ENCODE peak calls at places on chromosome 19, in ten cellular contexts. I is suprapubic skin; R is MM.1S; S is CD8-positive, alpha-beta T cell; V is cardiac muscle cell; T is tibial artery; H is fibroblast of lung; J is mucosa of descending colon; C is adrenal gland; P is foreskin keratinocyte. M is an unnamed sample.

GRCh38 chr19:8212212-8212611 is 3.0 kb downstream of the CERS4 start:
- DNase-seq in I (no peak), R (no peak), S (no peak), V (no peak), T (no peak), H (no peak), J (no peak), C (no peak), P (no peak), M (no peak)

GRCh38 chr19:32201211-32201610 is 144.2 kb upstream of the ZNF507 start:
- DNase-seq in I (no peak), R (no peak), S (no peak), V (no peak), T (no peak), H (no peak), J (no peak), C (no peak), P (no peak), M (no peak)

GRCh38 chr19:55467236-55468053 is 2.9 kb upstream of the C19orf85 start:
- DNase-seq in I (no peak), R (peak; percentile 47), S (peak; percentile 83), V (peak; percentile 64), T (peak; percentile 69), H (peak; percentile 61), J (peak; percentile 83), C (peak; percentile 70), P (peak; percentile 19), M (no peak)

GRCh38 chr19:1018393-1018792 is 2.5 kb downstream of the TMEM259 start:
- DNase-seq in I (no peak), R (no peak), S (no peak), V (no peak), T (no peak), H (no peak), J (no peak), C (no peak), P (no peak), M (no peak)

GRCh38 chr19:18743281-18743825 is 47.8 kb downstream of the COMP start:
- DNase-seq in I (no peak), R (no peak), S (no peak), V (peak; percentile 90), T (no peak), H (peak; percentile 79), J (peak; percentile 82), C (peak; percentile 88), P (no peak), M (no peak)

GRCh38 chr19:46355991-46356669 is 9.2 kb downstream of the PPP5C start:
- DNase-seq in I (peak; percentile 57), R (no peak), S (no peak), V (no peak), T (no peak), H (no peak), J (no peak), C (no peak), P (no peak), M (no peak)

GRCh38 chr19:18385675-18386542 is at the start of gene GDF15:
- DNase-seq in I (peak; percentile 87), R (no peak), S (no peak), V (peak; percentile 38), T (peak; percentile 80), H (peak; percentile 95), J (peak; percentile 95), C (peak; percentile 50), P (peak; percentile 28), M (no peak)

GRCh38 chr19:20186163-20186562 is 19.1 kb downstream of the ZNF486 start:
- DNase-seq in I (no peak), R (no peak), S (no peak), V (no peak), T (no peak), H (peak; percentile 2), J (no peak), C (no peak), P (no peak), M (no peak)

GRCh38 chr19:42113641-42114348 is 18.5 kb downstream of the POU2F2 start:
- DNase-seq in I (no peak), R (no peak), S (no peak), V (no peak), T (peak; percentile 49), H (peak; percentile 87), J (no peak), C (no peak), P (peak; percentile 99), M (no peak)

GRCh38 chr19:7926727-7927604 is 1.0 kb upstream of the CTXN1 start:
- DNase-seq in I (no peak), R (no peak), S (no peak), V (no peak), T (no peak), H (no peak), J (peak; percentile 47), C (no peak), P (no peak), M (no peak)

GRCh38 chr19:3392480-3392879 is 26.1 kb downstream of the NFIC start:
- DNase-seq in I (no peak), R (no peak), S (no peak), V (no peak), T (no peak), H (no peak), J (no peak), C (no peak), P (no peak), M (no peak)

DNA sequence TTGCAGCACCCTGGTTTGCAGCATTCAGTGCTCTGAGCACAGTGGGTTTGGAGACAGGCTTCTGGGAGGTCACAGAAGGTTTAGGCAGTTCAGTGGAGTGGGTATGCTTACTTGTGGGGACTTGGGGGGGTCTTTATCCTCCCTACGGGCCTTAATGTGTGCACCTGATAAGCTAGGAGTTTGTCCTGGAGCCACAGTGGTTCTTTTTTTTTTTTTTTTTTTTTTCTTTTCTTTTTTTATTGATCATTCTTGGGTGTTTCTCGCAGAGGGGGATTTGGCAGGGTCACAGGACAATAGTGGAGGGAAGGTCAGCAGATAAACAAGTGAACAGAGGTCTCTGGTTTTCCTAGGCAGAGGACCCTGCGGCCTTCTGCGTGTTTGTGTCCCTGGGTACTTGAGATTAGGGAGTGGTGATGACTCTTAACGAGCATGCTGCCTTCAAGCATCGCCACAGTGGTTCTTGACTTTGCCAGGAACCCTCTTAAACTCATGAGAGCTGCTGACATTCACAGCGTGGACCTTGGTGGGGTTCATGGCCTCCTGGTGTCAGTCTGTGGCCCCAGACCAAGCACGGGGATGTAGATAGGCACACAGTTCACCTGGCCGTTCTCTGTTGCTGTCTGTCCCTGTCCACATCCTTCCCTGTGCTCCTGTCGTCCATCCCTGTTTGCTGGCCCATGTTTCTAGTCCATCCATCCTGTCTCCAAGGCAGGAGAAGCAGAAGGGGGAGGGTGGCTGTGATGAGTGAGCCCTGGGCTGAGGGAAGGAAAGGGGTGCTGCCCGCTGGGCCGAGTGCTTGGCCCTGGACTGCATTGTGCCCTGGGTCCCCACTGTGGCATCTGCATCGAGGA is 2.7 kb downstream of the EGLN2 start:
- DNase-seq in I (no peak), R (no peak), S (no peak), V (peak; percentile 47), T (no peak), H (no peak), J (peak; percentile 32), C (no peak), P (no peak), M (no peak)
- H3K4me1 ChIP-seq in I (peaks cover 78% of the 10 kb centered on the region), R (peaks cover 25% of the 10 kb centered on the region), S (peaks cover 77% of the 10 kb centered on the region), V (peaks cover 42% of the 10 kb centered on the region), T (peaks cover 7% of the 10 kb centered on the region), H (peaks cover 51% of the 10 kb centered on the region), J (peaks cover 63% of the 10 kb centered on the region), C (peaks cover 57% of the 10 kb centered on the region), P (peaks cover 16% of the 10 kb centered on the region), M (peaks cover 68% of the 10 kb centered on the region)

DNA sequence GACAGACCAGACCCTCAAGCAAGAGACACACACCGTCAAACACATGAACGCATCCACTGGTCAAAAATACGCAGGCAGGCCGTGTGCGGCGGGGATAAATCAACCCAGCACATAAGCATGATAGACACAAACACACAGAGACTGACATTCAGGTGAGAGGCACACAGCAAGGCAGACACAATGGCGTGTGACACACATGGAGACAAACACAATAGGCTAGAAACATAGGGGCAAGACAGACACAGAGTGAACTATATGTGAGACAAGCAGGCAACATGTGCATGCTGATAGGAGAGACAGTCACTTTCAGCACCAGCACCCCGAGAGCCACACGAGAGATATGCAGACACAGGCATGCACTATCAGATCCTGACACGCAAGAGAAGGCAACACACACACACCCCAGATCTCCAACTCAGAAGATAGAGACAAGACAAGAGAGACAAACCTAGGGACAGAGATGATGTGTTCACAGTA is 6.9 kb upstream of the JUNB start:
- DNase-seq in I (no peak), R (no peak), S (no peak), V (no peak), T (no peak), H (no peak), J (no peak), C (no peak), P (peak; percentile 60), M (no peak)
- H3K4me1 ChIP-seq in I (peaks cover 84% of the 10 kb centered on the region), R (peaks cover 19% of the 10 kb centered on the region), S (peaks cover 60% of the 10 kb centered on the region), V (peaks cover 38% of the 10 kb centered on the region), T (peaks cover 5% of the 10 kb centered on the region), H (peaks cover 45% of the 10 kb centered on the region), J (peaks cover 62% of the 10 kb centered on the region), C (peaks cover 34% of the 10 kb centered on the region), P (peaks cover 40% of the 10 kb centered on the region), M (peaks cover 62% of the 10 kb centered on the region)

DNA sequence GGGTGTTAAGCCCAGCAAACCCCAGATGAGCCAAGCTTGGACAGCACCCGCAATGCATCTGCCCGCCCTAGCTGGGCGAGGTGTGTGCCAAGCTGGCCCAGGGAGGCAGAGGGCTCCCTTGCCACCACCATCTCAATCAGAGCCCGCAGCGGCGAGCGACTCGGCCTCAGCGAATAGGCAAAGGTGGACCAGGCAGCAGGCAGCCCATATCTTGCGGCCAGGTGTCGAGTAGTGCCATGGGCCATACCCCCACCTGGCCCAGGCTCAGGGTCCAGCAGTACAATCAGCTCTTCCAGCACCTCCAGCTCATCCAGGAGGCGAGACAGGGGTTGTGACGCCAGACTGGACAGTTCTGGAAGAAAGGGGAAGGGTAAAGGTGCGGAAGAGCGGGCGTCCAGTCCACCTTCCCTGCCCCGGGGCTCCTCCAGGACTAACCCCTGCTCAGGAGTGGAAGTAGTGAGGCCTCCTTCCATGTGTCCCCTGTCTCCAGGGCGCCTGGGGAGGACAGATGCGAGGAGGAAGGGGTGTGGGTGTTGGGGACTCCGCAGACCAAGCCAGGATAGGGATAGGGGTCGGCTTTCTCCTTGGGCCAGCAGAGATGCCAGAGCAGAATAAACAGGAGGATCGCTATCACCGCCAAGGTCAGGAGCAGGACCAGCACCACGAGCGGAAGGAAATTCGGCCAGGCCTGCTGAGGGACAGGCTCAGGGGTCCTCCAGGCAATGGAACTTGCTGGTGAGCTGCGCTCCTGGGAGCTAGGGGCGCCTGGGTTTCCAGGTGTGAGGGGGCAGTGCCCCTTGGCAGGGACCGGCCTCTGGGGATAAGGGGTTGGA is 2.8 kb downstream of the IGFLR1 start:
- DNase-seq in I (no peak), R (peak; percentile 5), S (no peak), V (no peak), T (no peak), H (no peak), J (no peak), C (peak; percentile 44), P (no peak), M (no peak)
- H3K4me1 ChIP-seq in I (peaks cover 25% of the 10 kb centered on the region), R (peaks cover 18% of the 10 kb centered on the region), S (peaks cover 49% of the 10 kb centered on the region), V (peaks cover 3% of the 10 kb centered on the region), T (no peaks in the 10 kb centered on the region), H (peaks cover 10% of the 10 kb centered on the region), J (peaks cover 15% of the 10 kb centered on the region), C (peaks cover 16% of the 10 kb centered on the region), P (no peaks in the 10 kb centered on the region), M (peaks cover 33% of the 10 kb centered on the region)

DNA sequence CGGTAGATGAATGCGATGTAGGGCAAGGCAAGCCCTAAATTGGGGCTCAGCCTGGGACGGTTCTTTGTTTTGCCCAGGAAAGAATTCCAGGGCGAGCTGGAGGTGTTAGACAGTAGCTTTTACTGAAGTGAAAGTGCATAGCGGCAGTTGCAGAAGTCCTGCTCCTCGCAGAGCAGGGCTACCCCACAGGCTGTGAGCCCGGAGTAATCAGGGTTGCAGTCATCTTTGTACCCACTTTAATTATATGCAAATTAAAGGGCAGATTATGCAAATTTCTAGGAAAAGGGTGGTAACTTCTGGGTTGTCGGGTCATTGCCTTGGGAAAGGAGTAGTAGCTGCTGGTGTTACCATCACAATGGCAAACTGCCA is 30.5 kb downstream of the VAV1 start:
- DNase-seq in I (no peak), R (peak; percentile 53), S (no peak), V (no peak), T (no peak), H (no peak), J (no peak), C (no peak), P (no peak), M (no peak)
- H3K4me1 ChIP-seq in I (peaks cover 11% of the 10 kb centered on the region), R (peaks cover 34% of the 10 kb centered on the region), S (peaks cover 39% of the 10 kb centered on the region), V (no peaks in the 10 kb centered on the region), T (no peaks in the 10 kb centered on the region), H (no peaks in the 10 kb centered on the region), J (peaks cover 4% of the 10 kb centered on the region), C (no peaks in the 10 kb centered on the region), P (no peaks in the 10 kb centered on the region), M (peaks cover 24% of the 10 kb centered on the region)

M was measured in effector memory CD4-positive, alpha-beta T cell.